ENCODE peak calls at places on chromosomes 2 and 18, in six cellular contexts. T is MM.1S, L is PC-3, E is HCT116, V is GM23338, Z is OCI-LY7. U is an unnamed sample.
A peak's percentile ranks its signal among the peaks of the same experiment; 100 is the strongest.

GRCh38 chr2:200308001-200308400 is 1.5 kb downstream of the SPATS2L start:
- DNase-seq in T (peak; percentile 8), L (peak; percentile 24), E (no peak), V (no peak), Z (no peak), U (no peak)

GRCh38 chr2:157592983-157593382 is 35.7 kb downstream of the ACVR1C start:
- DNase-seq in T (no peak), L (peak; percentile 57), E (no peak), V (no peak), Z (peak; percentile 35), U (no peak)

GRCh38 chr2:231373786-231374185 is 21.7 kb upstream of the B3GNT7 start:
- DNase-seq in T (no peak), L (no peak), E (no peak), V (no peak), Z (no peak), U (no peak)

GRCh38 chr2:174328309-174329156 is 6.2 kb upstream of the SP9 start:
- DNase-seq in T (no peak), L (no peak), E (no peak), V (peak; percentile 74), Z (no peak), U (no peak)

GRCh38 chr18:77073336-77074093 is 59.1 kb downstream of the MBP start:
- DNase-seq in T (no peak), L (no peak), E (no peak), V (no peak), Z (no peak), U (no peak)

GRCh38 chr2:129001926-129002325 is 683.3 kb upstream of the HS6ST1 start:
- DNase-seq in T (no peak), L (no peak), E (no peak), V (no peak), Z (no peak), U (no peak)

GRCh38 chr2:212956665-212957064 is 194.7 kb downstream of the IKZF2 start:
- DNase-seq in T (no peak), L (peak; percentile 48), E (no peak), V (no peak), Z (no peak), U (no peak)

GRCh38 chr2:127625146-127625943 is 20.6 kb upstream of the GPR17 start:
- DNase-seq in T (no peak), L (no peak), E (no peak), V (no peak), Z (no peak), U (no peak)

GRCh38 chr2:235535423-235536130 is 41.7 kb downstream of the AGAP1 start:
- DNase-seq in T (no peak), L (no peak), E (no peak), V (no peak), Z (no peak), U (no peak)

GRCh38 chr2:237978058-237978712 is 11.4 kb downstream of the UBE2F start:
- DNase-seq in T (no peak), L (no peak), E (no peak), V (no peak), Z (peak; percentile 6), U (no peak)

GRCh38 chr2:24917086-24917485 is 3.0 kb downstream of the ADCY3 start:
- DNase-seq in T (no peak), L (no peak), E (no peak), V (no peak), Z (no peak), U (no peak)

GRCh38 chr2:58122040-58122439 is 75.4 kb downstream of the VRK2 start:
- DNase-seq in T (no peak), L (no peak), E (no peak), V (no peak), Z (no peak), U (no peak)

GRCh38 chr18:49648811-49649210 is 87.0 kb downstream of the LIPG start:
- DNase-seq in T (no peak), L (no peak), E (peak; percentile 6), V (no peak), Z (no peak), U (peak; percentile 49)

GRCh38 chr2:37892436-37893114 is 32.5 kb upstream of the RMDN2 start:
- DNase-seq in T (peak; percentile 80), L (no peak), E (no peak), V (no peak), Z (peak; percentile 74), U (peak; percentile 51)

GRCh38 chr18:23353459-23353858 is 99.6 kb upstream of the RIOK3 start:
- DNase-seq in T (no peak), L (no peak), E (no peak), V (no peak), Z (no peak), U (peak; percentile 79)

GRCh38 chr2:191202209-191202721 is 42.9 kb upstream of the MYO1B start:
- DNase-seq in T (no peak), L (peak; percentile 23), E (no peak), V (no peak), Z (no peak), U (peak; percentile 35)

GRCh38 chr2:52456759-52457377 is 1310.7 kb upstream of the CHAC2 start:
- DNase-seq in T (no peak), L (no peak), E (no peak), V (peak; percentile 25), Z (no peak), U (no peak)

GRCh38 chr2:179104736-179105135 is 54.8 kb upstream of the CCDC141 start:
- DNase-seq in T (no peak), L (peak; percentile 84), E (no peak), V (no peak), Z (no peak), U (no peak)

GRCh38 chr18:39057423-39058057 is 1491.9 kb upstream of the CELF4 start:
- DNase-seq in T (no peak), L (peak; percentile 71), E (peak; percentile 3), V (no peak), Z (no peak), U (no peak)

GRCh38 chr2:25879133-25879730 is 945 bp upstream of the ASXL2 start:
- DNase-seq in T (no peak), L (peak; percentile 89), E (no peak), V (no peak), Z (no peak), U (no peak)

GRCh38 chr2:217248312-217248935 is 388.6 kb upstream of the TNP1 start:
- DNase-seq in T (no peak), L (no peak), E (no peak), V (peak; percentile 14), Z (no peak), U (peak; percentile 44)

GRCh38 chr2:206040525-206040924 is 45.4 kb downstream of the INO80D start:
- DNase-seq in T (no peak), L (no peak), E (no peak), V (no peak), Z (no peak), U (no peak)

GRCh38 chr2:98465456-98466201 is 21.0 kb downstream of the INPP4A start:
- DNase-seq in T (peak; percentile 95), L (peak; percentile 39), E (no peak), V (no peak), Z (no peak), U (no peak)

GRCh38 chr2:102486941-102487702 is 14.1 kb downstream of the SLC9A4 start:
- DNase-seq in T (no peak), L (no peak), E (no peak), V (no peak), Z (no peak), U (no peak)
- H3K4me3 ChIP-seq in T (no peak overlapping the region), L (peak overlapping the region; percentile 48), E (no peak overlapping the region), V (no peak overlapping the region), Z (no peak overlapping the region), U (no peak overlapping the region)

DNA sequence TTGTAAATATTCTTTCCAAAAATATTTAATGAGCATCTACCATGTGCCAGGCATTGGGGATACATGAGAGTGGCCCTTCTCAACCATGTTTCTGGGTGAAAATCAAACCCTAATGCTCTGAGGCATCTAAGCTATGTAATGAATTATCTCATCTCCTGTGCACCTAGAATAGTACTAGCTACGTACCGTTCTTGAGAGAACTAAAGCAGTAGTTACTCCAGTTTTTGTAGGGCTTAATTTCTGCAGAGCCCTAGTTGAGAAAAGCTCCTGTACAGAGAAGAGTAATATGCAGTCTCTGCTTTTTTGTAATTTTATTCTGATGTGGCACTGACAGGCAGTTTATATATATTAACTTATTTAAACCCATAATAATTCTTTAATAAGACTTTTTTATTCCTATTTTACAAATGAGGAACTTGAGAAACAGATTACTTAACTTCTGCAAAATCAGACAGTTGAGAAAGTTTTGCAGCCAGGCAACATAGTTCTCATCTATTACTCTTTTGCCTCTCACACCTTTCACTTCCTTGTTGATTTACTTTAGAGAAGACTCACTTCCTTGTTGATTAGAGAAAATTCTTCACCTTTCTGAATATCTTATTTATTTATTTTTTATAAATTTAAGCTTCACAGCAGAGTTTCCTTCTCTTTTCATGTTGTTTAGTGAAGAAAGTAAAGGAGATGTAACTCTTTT is 3.1 kb downstream of the SPOPL start:
- DNase-seq in T (no peak), L (no peak), E (no peak), V (no peak), Z (peak; percentile 71), U (peak; percentile 88)
- H3K9me2 ChIP-seq in T (no peaks in the 10 kb centered on the region), L (no peaks in the 10 kb centered on the region), E (no peaks in the 10 kb centered on the region), V (peaks cover 3% of the 10 kb centered on the region), Z (no peaks in the 10 kb centered on the region), U (no peaks in the 10 kb centered on the region)

GRCh38 chr2:149021761-149022160 is 16.7 kb upstream of the LYPD6B start:
- DNase-seq in T (peak; percentile 73), L (no peak), E (no peak), V (no peak), Z (peak; percentile 83), U (peak; percentile 72)
- H3K4me3 ChIP-seq in T (peak overlapping the region; percentile 37), L (no peak overlapping the region), E (no peak overlapping the region), V (no peak overlapping the region), Z (peak overlapping the region; percentile 60), U (peak overlapping the region; percentile 34)

GRCh38 chr2:134249755-134250154 is 4.1 kb upstream of the MGAT5 start:
- DNase-seq in T (no peak), L (no peak), E (no peak), V (no peak), Z (no peak), U (no peak)
- H3K9me2 ChIP-seq in T (no peaks in the 10 kb centered on the region), L (no peaks in the 10 kb centered on the region), E (no peaks in the 10 kb centered on the region), V (peaks cover 17% of the 10 kb centered on the region), Z (no peaks in the 10 kb centered on the region), U (no peaks in the 10 kb centered on the region)

GRCh38 chr2:42100696-42101585 is 53.1 kb downstream of the PKDCC start:
- DNase-seq in T (peak; percentile 56), L (peak; percentile 58), E (no peak), V (peak; percentile 78), Z (no peak), U (no peak)
- H3K4me3 ChIP-seq in T (peak overlapping the region; percentile 57), L (peak overlapping the region; percentile 60), E (no peak overlapping the region), V (peak overlapping the region; percentile 56), Z (no peak overlapping the region), U (no peak overlapping the region)